ENCODE peak calls at places on chromosomes 2 and 18, in ten cellular contexts. J is DMS53, K is RKO, W is GM10248, P is T-cell, U is small intestine, Y is adrenal gland, L is foreskin fibroblast, Q is astrocyte of the cerebellum, R is M059J. G is an unnamed sample.

GRCh38 chr2:239464166-239465016 is 63.6 kb upstream of the HDAC4 start:
- DNase-seq in J (no peak), K (no peak), W (no peak), P (no peak), U (no peak), Y (peak; percentile 18), L (no peak), Q (no peak), R (no peak), G (no peak)

GRCh38 chr2:127228102-127228501 is 8.0 kb upstream of the CYP27C1 start:
- DNase-seq in J (no peak), K (peak; percentile 20), W (no peak), P (no peak), U (no peak), Y (no peak), L (no peak), Q (no peak), R (peak; percentile 67), G (peak; percentile 17)

GRCh38 chr18:43341014-43341413 is 63.7 kb upstream of the SYT4 start:
- DNase-seq in J (no peak), K (no peak), W (no peak), P (no peak), U (no peak), Y (no peak), L (no peak), Q (no peak), R (no peak), G (no peak)

GRCh38 chr2:119242276-119243119 is 18.9 kb downstream of the STEAP3 start:
- DNase-seq in J (peak; percentile 80), K (no peak), W (no peak), P (no peak), U (no peak), Y (no peak), L (no peak), Q (no peak), R (no peak), G (no peak)

GRCh38 chr18:9434240-9434701 is 41.0 kb upstream of the RALBP1 start:
- DNase-seq in J (no peak), K (no peak), W (peak; percentile 78), P (no peak), U (no peak), Y (no peak), L (no peak), Q (no peak), R (no peak), G (no peak)

GRCh38 chr2:16246281-16246850 is 306.0 kb downstream of the MYCN start:
- DNase-seq in J (no peak), K (no peak), W (no peak), P (no peak), U (no peak), Y (no peak), L (no peak), Q (no peak), R (no peak), G (no peak)

GRCh38 chr2:238079874-238080327 is 19.1 kb downstream of the SCLY start:
- DNase-seq in J (no peak), K (no peak), W (no peak), P (no peak), U (no peak), Y (no peak), L (no peak), Q (no peak), R (no peak), G (no peak)

GRCh38 chr18:8823530-8823929 is 118.2 kb downstream of the MTCL1 start:
- DNase-seq in J (no peak), K (no peak), W (no peak), P (no peak), U (no peak), Y (no peak), L (no peak), Q (no peak), R (no peak), G (no peak)

GRCh38 chr2:187233811-187234210 is 214.2 kb downstream of the CALCRL start:
- DNase-seq in J (no peak), K (peak; percentile 42), W (no peak), P (no peak), U (no peak), Y (no peak), L (peak; percentile 4), Q (no peak), R (no peak), G (peak; percentile 61)

GRCh38 chr18:21897811-21898210 is 157.2 kb downstream of the MIB1 start:
- DNase-seq in J (peak; percentile 70), K (peak; percentile 42), W (peak; percentile 67), P (no peak), U (peak; percentile 80), Y (peak; percentile 55), L (peak; percentile 6), Q (peak; percentile 18), R (peak; percentile 61), G (peak; percentile 64)

GRCh38 chr18:48922801-48923730 is 27.7 kb downstream of the SMAD7 start:
- DNase-seq in J (no peak), K (no peak), W (no peak), P (no peak), U (peak; percentile 67), Y (peak; percentile 64), L (peak; percentile 72), Q (peak; percentile 68), R (peak; percentile 98), G (peak; percentile 94)

GRCh38 chr2:169136885-169137534 is 67.6 kb downstream of the DHRS9 start:
- DNase-seq in J (no peak), K (no peak), W (no peak), P (no peak), U (no peak), Y (no peak), L (no peak), Q (no peak), R (no peak), G (no peak)

GRCh38 chr2:217899231-217900009 is 103.4 kb downstream of the TNS1 start:
- DNase-seq in J (peak; percentile 91), K (peak; percentile 49), W (peak; percentile 75), P (no peak), U (peak; percentile 41), Y (peak; percentile 94), L (peak; percentile 83), Q (no peak), R (peak; percentile 72), G (peak; percentile 91)

GRCh38 chr2:104504331-104505073 is 349.4 kb upstream of the POU3F3 start:
- DNase-seq in J (no peak), K (no peak), W (no peak), P (no peak), U (no peak), Y (no peak), L (no peak), Q (no peak), R (no peak), G (no peak)

GRCh38 chr2:39787950-39788349 is 8.9 kb upstream of the THUMPD2 start:
- DNase-seq in J (peak; percentile 44), K (peak; percentile 32), W (no peak), P (no peak), U (no peak), Y (no peak), L (no peak), Q (no peak), R (no peak), G (peak; percentile 59)

GRCh38 chr18:985301-985700 is 80.6 kb downstream of the ADCYAP1 start:
- DNase-seq in J (no peak), K (no peak), W (no peak), P (no peak), U (no peak), Y (peak; percentile 11), L (no peak), Q (no peak), R (peak; percentile 9), G (no peak)

GRCh38 chr2:85907671-85908157 is 18.9 kb upstream of the ST3GAL5 start:
- DNase-seq in J (no peak), K (no peak), W (no peak), P (no peak), U (no peak), Y (no peak), L (peak; percentile 45), Q (no peak), R (peak; percentile 22), G (peak; percentile 23)

GRCh38 chr2:29698216-29698615 is 223.2 kb downstream of the ALK start:
- DNase-seq in J (no peak), K (no peak), W (no peak), P (no peak), U (no peak), Y (no peak), L (no peak), Q (no peak), R (peak; percentile 22), G (no peak)

GRCh38 chr2:176527141-176527901 is 258.1 kb downstream of the MTX2 start:
- DNase-seq in J (no peak), K (no peak), W (no peak), P (no peak), U (no peak), Y (no peak), L (no peak), Q (no peak), R (no peak), G (no peak)

GRCh38 chr2:71688530-71688929 is 235.2 kb downstream of the DYSF start:
- DNase-seq in J (no peak), K (no peak), W (no peak), P (no peak), U (no peak), Y (no peak), L (no peak), Q (no peak), R (no peak), G (no peak)

GRCh38 chr2:21118302-21118920 is 5.4 kb upstream of the TDRD15 start:
- DNase-seq in J (peak; percentile 69), K (peak; percentile 60), W (peak; percentile 28), P (no peak), U (peak; percentile 69), Y (peak; percentile 19), L (no peak), Q (no peak), R (peak; percentile 21), G (peak; percentile 3)

GRCh38 chr2:161030260-161031063 is 129.8 kb upstream of the TANK start:
- DNase-seq in J (no peak), K (peak; percentile 3), W (no peak), P (no peak), U (peak; percentile 5), Y (no peak), L (peak; percentile 96), Q (peak; percentile 97), R (peak; percentile 97), G (peak; percentile 94)

GRCh38 chr2:71880846-71881610 is 266.6 kb downstream of the CYP26B1 start:
- DNase-seq in J (no peak), K (no peak), W (no peak), P (no peak), U (no peak), Y (peak; percentile 82), L (peak; percentile 80), Q (no peak), R (peak; percentile 92), G (peak; percentile 56)

GRCh38 chr2:217650716-217651360 is 352.0 kb downstream of the TNS1 start:
- DNase-seq in J (peak; percentile 90), K (peak; percentile 43), W (peak; percentile 69), P (no peak), U (peak; percentile 49), Y (peak; percentile 49), L (peak; percentile 16), Q (peak; percentile 11), R (peak; percentile 82), G (peak; percentile 66)

GRCh38 chr2:152432206-152432653 is 97.3 kb downstream of the FMNL2 start:
- DNase-seq in J (no peak), K (no peak), W (no peak), P (no peak), U (no peak), Y (peak; percentile 48), L (peak; percentile 87), Q (no peak), R (peak; percentile 30), G (peak; percentile 82)

GRCh38 chr18:58661423-58661822 is 9.8 kb upstream of the MALT1 start:
- DNase-seq in J (peak; percentile 53), K (no peak), W (no peak), P (no peak), U (no peak), Y (no peak), L (peak; percentile 19), Q (no peak), R (no peak), G (peak; percentile 52)

GRCh38 chr2:64363848-64364247 is 90.1 kb upstream of the LGALSL start:
- DNase-seq in J (no peak), K (no peak), W (no peak), P (no peak), U (no peak), Y (no peak), L (no peak), Q (no peak), R (no peak), G (no peak)